ENCODE peak calls at places on chromosome 11, in seven cellular contexts. A, G, C, P, F, H and U are unnamed samples.

GRCh38 chr11:47523491-47524199 is 29.3 kb downstream of the CELF1 start:
- DNase-seq in F (no peak), C (no peak), P (peak; percentile 87), H (no peak), A (no peak), G (no peak), U (no peak)

GRCh38 chr11:104159356-104159755 is 4.6 kb downstream of the PDGFD start:
- DNase-seq in C (no peak), H (no peak), P (peak; percentile 54), G (no peak), F (no peak), A (no peak), U (no peak)

GRCh38 chr11:119323532-119324033 is 6.7 kb upstream of the MCAM start:
- DNase-seq in A (peak; percentile 83), G (peak; percentile 86), F (peak; percentile 89), C (peak; percentile 66), H (peak; percentile 31), P (peak; percentile 66), U (peak; percentile 68)

GRCh38 chr11:124865902-124866851 is 945 bp downstream of the ROBO3 start:
- DNase-seq in H (no peak), G (peak; percentile 85), C (peak; percentile 90), A (no peak), P (peak; percentile 15), F (peak; percentile 68), U (peak; percentile 34)

GRCh38 chr11:19595840-19596751 is 116.5 kb upstream of the NAV2 start:
- DNase-seq in G (no peak), C (no peak), H (no peak), F (peak; percentile 74), A (no peak), P (peak; percentile 90), U (no peak)

GRCh38 chr11:72079776-72080325 is 491 bp downstream of the NUMA1 start:
- DNase-seq in G (no peak), F (no peak), C (no peak), A (no peak), P (no peak), H (no peak), U (peak; percentile 55)

GRCh38 chr11:62444835-62445234 is 26.0 kb downstream of the SCGB1A1 start:
- DNase-seq in G (no peak), P (no peak), H (no peak), F (no peak), C (no peak), A (no peak), U (no peak)

GRCh38 chr11:63682045-63682915 is 980 bp downstream of the RTN3 start:
- DNase-seq in P (no peak), A (no peak), F (peak; percentile 14), C (peak; percentile 60), G (peak; percentile 53), H (no peak), U (no peak)

GRCh38 chr11:1747753-1748466 is 2.5 kb downstream of the IFITM10 start:
- DNase-seq in G (peak; percentile 19), F (no peak), H (no peak), P (no peak), C (peak; percentile 61), A (no peak), U (no peak)

GRCh38 chr11:84089072-84090057 is 803.2 kb upstream of the CCDC90B start:
- DNase-seq in G (no peak), P (no peak), H (peak; percentile 90), C (no peak), F (peak; percentile 63), A (no peak), U (no peak)

GRCh38 chr11:36487619-36488018 is 22.5 kb downstream of the TRAF6 start:
- DNase-seq in P (no peak), A (no peak), C (no peak), F (no peak), G (no peak), H (no peak), U (no peak)

GRCh38 chr11:124897681-124898680 is at the start of gene ROBO4:
- DNase-seq in H (no peak), A (no peak), C (peak; percentile 67), P (peak; percentile 94), G (no peak), F (no peak), U (no peak)

GRCh38 chr11:43316451-43316850 is 4.7 kb downstream of the API5 start:
- DNase-seq in G (no peak), A (no peak), P (peak; percentile 13), H (no peak), F (no peak), C (no peak), U (no peak)

GRCh38 chr11:14519692-14520085 is 497 bp downstream of the PSMA1 start:
- DNase-seq in G (no peak), C (no peak), H (no peak), P (peak; percentile 41), F (no peak), A (no peak), U (no peak)

GRCh38 chr11:27902981-27903624 is 202.8 kb upstream of the BDNF start:
- DNase-seq in G (no peak), C (no peak), A (no peak), P (peak; percentile 73), H (no peak), F (no peak), U (no peak)

GRCh38 chr11:3164138-3164539 is 971 bp downstream of the OSBPL5 start:
- DNase-seq in C (no peak), A (no peak), G (peak; percentile 39), P (no peak), F (peak; percentile 4), H (no peak), U (no peak)

GRCh38 chr11:62854825-62855570 is 15.6 kb upstream of the WDR74 start:
- DNase-seq in C (no peak), H (no peak), F (no peak), P (no peak), A (no peak), G (no peak), U (no peak)

GRCh38 chr11:91041626-91042025 is 818.8 kb upstream of the CHORDC1 start:
- DNase-seq in P (no peak), H (no peak), G (no peak), A (no peak), C (no peak), F (no peak), U (no peak)